ENCODE peak calls at places on chromosomes 16 and 17, in six cellular contexts. N, S, J, U, D and R are unnamed samples.
A peak's percentile ranks its signal among the peaks of the same experiment; 100 is the strongest.

GRCh38 chr16:86931410-86931941 is 353.1 kb downstream of the FOXL1 start:
- DNase-seq in U (peak; percentile 69), D (peak; percentile 89), J (no peak), N (no peak), S (no peak), R (no peak)

GRCh38 chr16:12590409-12590808 is 213.3 kb downstream of the CPPED1 start:
- DNase-seq in U (no peak), S (no peak), D (no peak), J (no peak), N (no peak), R (no peak)

GRCh38 chr17:41750866-41751265 is 16.4 kb upstream of the HAP1 start:
- DNase-seq in U (no peak), J (no peak), S (no peak), N (no peak), D (no peak), R (no peak)

GRCh38 chr16:31875112-31875803 is 1.7 kb downstream of the ZNF267 start:
- DNase-seq in N (no peak), D (peak; percentile 19), S (no peak), J (no peak), U (no peak), R (no peak)

GRCh38 chr16:26645629-26646028 is 421.1 kb upstream of the C16orf82 start:
- DNase-seq in D (no peak), N (no peak), J (no peak), S (no peak), U (no peak), R (no peak)

GRCh38 chr16:63461248-63461841 is 1425.1 kb upstream of the CDH8 start:
- DNase-seq in S (no peak), N (no peak), J (no peak), U (no peak), D (peak; percentile 44), R (peak; percentile 7)

GRCh38 chr17:79080761-79081290 is 6.2 kb downstream of the ENGASE start:
- DNase-seq in N (no peak), U (no peak), S (peak; percentile 43), D (no peak), J (no peak), R (no peak)

GRCh38 chr17:1532836-1533602 is 16.6 kb upstream of the INPP5K start:
- DNase-seq in U (no peak), J (no peak), S (no peak), D (no peak), N (no peak), R (no peak)

GRCh38 chr17:83176956-83177583 is 97.7 kb downstream of the METRNL start:
- DNase-seq in D (no peak), S (peak; percentile 41), N (no peak), J (peak; percentile 25), U (no peak), R (no peak)

GRCh38 chr17:78278139-78278741 is 46.8 kb downstream of the TMEM235 start:
- DNase-seq in S (no peak), J (no peak), U (no peak), N (no peak), D (no peak), R (no peak)

GRCh38 chr17:31595076-31595475 is 203.6 kb downstream of the RAB11FIP4 start:
- DNase-seq in S (no peak), J (no peak), N (no peak), U (peak; percentile 55), D (peak; percentile 66), R (no peak)

GRCh38 chr16:68776821-68777485 is 39.9 kb downstream of the CDH1 start:
- DNase-seq in S (no peak), D (no peak), J (no peak), U (no peak), N (no peak), R (no peak)

GRCh38 chr17:50689251-50689650 is 18.5 kb downstream of the ANKRD40 start:
- DNase-seq in N (no peak), S (no peak), D (peak; percentile 66), U (peak; percentile 71), J (no peak), R (no peak)

GRCh38 chr16:67547423-67548264 is 14.7 kb upstream of the CTCF start:
- DNase-seq in N (no peak), S (peak; percentile 77), D (no peak), U (no peak), J (no peak), R (no peak)

GRCh38 chr17:78000351-78000750 is 41.8 kb downstream of the TNRC6C start:
- DNase-seq in D (peak; percentile 60), U (peak; percentile 59), J (no peak), N (no peak), S (no peak), R (no peak)

GRCh38 chr17:42720996-42721583 is 23.8 kb downstream of the EZH1 start:
- DNase-seq in N (no peak), U (peak; percentile 37), J (no peak), S (no peak), D (peak; percentile 71), R (peak; percentile 54)

GRCh38 chr16:66741131-66741900 is 10.1 kb downstream of the DYNC1LI2 start:
- DNase-seq in U (peak; percentile 91), S (peak; percentile 83), D (peak; percentile 88), N (no peak), J (peak; percentile 91), R (peak; percentile 91)

GRCh38 chr17:5122586-5123342 is 6.9 kb downstream of the USP6 start:
- DNase-seq in D (no peak), J (no peak), S (no peak), U (no peak), N (no peak), R (no peak)

GRCh38 chr17:48799069-48799710 is 17.8 kb downstream of the TTLL6 start:
- DNase-seq in D (no peak), J (no peak), S (no peak), U (no peak), N (no peak), R (no peak)

GRCh38 chr16:28149016-28149888 is 62.5 kb downstream of the XPO6 start:
- DNase-seq in D (peak; percentile 22), J (no peak), N (no peak), U (no peak), S (no peak), R (no peak)

DNA sequence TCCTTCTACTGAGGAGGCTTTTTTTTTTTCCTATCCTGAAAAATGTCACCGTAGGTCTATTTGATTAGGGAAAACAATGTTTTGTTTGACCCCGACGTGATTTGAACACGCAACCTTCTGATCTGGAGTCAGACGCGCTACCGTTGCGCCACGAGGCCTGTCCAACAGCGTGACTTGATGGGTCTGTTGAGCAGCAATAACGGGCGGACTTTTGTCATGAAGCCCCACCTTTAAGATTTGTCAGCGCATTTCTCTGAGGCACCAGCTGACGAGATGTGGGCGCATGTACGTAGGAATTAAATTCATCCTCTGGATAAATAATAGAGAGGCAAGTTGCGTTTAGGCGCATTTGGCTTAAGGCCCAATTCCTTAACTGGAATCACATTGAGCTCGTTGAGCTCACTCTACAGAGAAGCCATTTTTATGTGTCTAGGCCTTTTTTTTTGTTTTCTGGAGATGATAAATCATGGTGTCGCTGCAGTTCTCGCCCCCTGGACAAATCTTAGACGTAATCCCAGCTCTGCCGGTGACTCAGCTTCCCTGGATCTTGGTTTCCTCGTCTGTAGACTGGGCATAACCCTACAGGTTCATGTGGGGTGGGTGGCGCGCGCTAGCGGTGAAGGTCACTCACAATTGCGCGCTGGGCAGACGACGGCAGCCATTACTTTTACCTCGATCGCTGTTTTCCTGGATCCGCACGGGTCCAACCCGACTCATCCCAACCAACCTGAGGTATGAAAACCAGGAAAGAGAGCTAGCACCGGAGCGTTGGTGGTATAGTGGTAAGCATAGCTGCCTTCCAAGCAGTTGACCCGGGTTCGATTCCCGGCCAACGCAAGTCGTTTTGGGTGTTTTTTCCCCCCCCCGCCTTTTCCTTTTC is 10.6 kb upstream of the AURKB start:
- DNase-seq in N (no peak), J (peak; percentile 88), S (peak; percentile 86), D (peak; percentile 95), U (peak; percentile 84), R (peak; percentile 94)
- TF ChIP-seq CTCF in N (no peak), J (no peak), S (no peak), D (no peak), U (no peak), R (no peak)

DNA sequence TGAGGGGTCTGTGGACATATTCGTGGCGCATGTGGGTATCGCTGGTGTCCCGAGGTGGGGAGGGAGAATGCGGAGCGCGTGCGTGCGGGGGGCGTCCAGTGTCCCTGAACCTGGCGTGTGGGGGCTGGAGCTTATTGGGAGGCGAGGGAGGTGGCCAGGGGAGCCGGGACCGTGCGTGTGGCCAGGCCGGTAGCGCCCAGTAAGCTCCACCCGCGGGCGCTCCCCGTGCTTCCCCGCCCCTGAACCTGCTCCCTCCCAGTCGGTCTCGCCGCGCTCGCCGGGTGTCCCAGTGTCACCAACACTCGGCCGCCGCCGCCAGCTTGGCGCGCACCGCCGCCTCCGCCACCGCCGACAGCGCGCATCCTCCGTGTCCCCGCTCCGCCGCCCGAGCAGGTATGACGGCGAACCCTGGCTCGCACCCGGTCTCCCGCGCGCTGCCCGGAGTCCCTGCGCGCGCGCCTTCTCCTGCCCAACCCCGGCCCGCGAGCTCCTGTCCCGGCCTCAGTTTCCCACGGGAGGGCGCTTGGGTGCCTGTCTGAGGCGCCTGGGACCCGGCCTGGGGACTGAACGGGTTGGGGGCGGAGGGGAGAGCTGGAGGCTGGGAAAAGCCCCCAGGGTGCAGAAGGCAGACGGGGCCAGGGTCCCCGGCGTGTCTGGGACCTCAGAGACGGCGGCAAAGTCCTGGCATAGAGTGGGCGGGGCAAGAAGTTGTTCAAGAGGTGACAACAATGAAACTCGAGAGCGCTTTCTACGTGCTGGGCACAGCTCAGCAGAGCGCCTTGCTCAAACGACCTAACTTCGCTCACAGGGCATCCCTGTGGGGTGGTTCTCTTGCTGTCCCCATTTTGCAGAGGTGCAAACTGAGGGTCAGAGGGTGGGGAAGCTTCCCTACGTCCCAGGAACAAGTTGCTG is at the start of gene SCNN1B:
- DNase-seq in S (peak; percentile 84), U (no peak), D (no peak), N (no peak), J (peak; percentile 62), R (peak; percentile 46)
- H3K4me3 ChIP-seq in S (peak within 1 kb of the TSS; percentile 37), U (no peak within 1 kb of the TSS), D (no peak within 1 kb of the TSS), N (peak within 1 kb of the TSS; percentile 54), J (peak within 1 kb of the TSS; percentile 62), R (peak within 1 kb of the TSS; percentile 39)

DNA sequence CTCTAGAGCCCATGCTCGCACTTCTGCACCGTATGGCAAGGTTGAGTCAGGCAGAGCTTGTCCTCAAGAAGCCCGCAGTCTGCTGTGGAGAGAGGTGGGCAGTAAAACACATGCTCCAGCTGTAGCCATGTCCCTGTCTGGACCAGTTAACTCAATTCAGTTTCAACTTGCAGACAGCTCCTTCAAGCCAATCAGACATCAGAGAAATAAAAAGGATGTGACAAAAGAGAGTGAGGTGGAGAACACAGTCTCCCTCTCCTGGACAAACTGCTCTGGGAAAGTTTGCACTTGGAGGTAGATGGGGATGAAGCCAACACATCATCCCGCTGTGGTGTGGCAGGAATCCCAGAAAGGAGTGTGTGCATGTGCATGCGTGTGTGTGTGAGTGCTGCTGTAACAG is 358.5 kb upstream of the ASIC2 start:
- DNase-seq in U (no peak), N (no peak), D (peak; percentile 2), S (no peak), J (no peak), R (no peak)
- TF ChIP-seq CTCF in U (no peak), N (no peak), D (no peak), S (no peak), J (no peak), R (no peak)

GRCh38 chr17:13967416-13967815 is 101.9 kb upstream of the COX10 start:
- DNase-seq in N (no peak), D (no peak), S (no peak), U (no peak), J (no peak), R (no peak)

DNA sequence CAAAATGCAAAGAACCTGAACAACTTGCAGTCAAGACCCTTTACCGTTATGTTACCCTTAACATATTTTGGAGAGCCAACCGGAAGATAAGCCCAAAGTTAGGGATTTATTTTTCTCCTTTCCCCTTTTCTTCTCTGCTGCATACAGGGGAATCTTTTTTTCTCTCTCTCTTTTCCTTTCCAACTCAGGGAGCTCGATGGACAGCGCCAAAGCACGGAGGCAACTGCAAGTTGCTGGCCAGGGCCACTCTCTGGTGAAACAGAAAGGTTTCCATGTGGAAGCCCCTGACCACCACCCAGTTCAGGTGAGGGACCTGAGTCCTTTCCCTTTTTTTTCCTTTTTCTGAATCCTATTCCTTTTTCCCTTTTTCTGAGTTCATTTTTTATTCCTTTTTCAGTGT is 98.8 kb upstream of the COX10 start:
- DNase-seq in J (no peak), N (no peak), S (no peak), U (no peak), D (no peak), R (no peak)
- H3K4me3 ChIP-seq in J (no peak overlapping the region), N (no peak overlapping the region), S (no peak overlapping the region), U (no peak overlapping the region), D (no peak overlapping the region), R (no peak overlapping the region)